ENCODE peak calls at places on chromosomes 5 and 9, in four cellular contexts. One of them, this sample, is unnamed.

GRCh38 chr5:145825751-145826180 is 9.4 kb downstream of the PRELID2 start:
- DNase-seq in fibroblast of the aortic adventitia: peak
- DNase-seq in astrocyte of the spinal cord: peak
- DNase-seq in Calu3: peak
- DNase-seq in this sample: no peak

GRCh38 chr9:117624106-117624505 is 80.1 kb upstream of the TLR4 start:
- DNase-seq in astrocyte of the spinal cord: peak
- DNase-seq in Calu3: no peak
- DNase-seq in fibroblast of the aortic adventitia: no peak
- DNase-seq in this sample: no peak

GRCh38 chr9:107397076-107398049 is 92.2 kb downstream of the KLF4 start:
- DNase-seq in fibroblast of the aortic adventitia: peak
- DNase-seq in astrocyte of the spinal cord: peak
- DNase-seq in Calu3: no peak
- DNase-seq in this sample: no peak

GRCh38 chr5:157324237-157324636 is 58.3 kb downstream of the CYFIP2 start:
- DNase-seq in astrocyte of the spinal cord: no peak
- DNase-seq in Calu3: peak
- DNase-seq in fibroblast of the aortic adventitia: no peak
- DNase-seq in this sample: no peak

GRCh38 chr9:125795970-125796596 is 48.9 kb downstream of the PBX3 start:
- DNase-seq in fibroblast of the aortic adventitia: no peak
- DNase-seq in Calu3: no peak
- DNase-seq in astrocyte of the spinal cord: no peak
- DNase-seq in this sample: no peak

GRCh38 chr9:114472765-114473446 is 32.4 kb downstream of the WHRN start:
- DNase-seq in astrocyte of the spinal cord: no peak
- DNase-seq in Calu3: no peak
- DNase-seq in fibroblast of the aortic adventitia: no peak
- DNase-seq in this sample: no peak

GRCh38 chr5:94613583-94613982 is 4.8 kb downstream of the KIAA0825 start:
- DNase-seq in fibroblast of the aortic adventitia: peak
- DNase-seq in Calu3: peak
- DNase-seq in astrocyte of the spinal cord: peak
- DNase-seq in this sample: no peak

GRCh38 chr5:151107738-151108520 is 27.1 kb upstream of the TNIP1 start:
- DNase-seq in fibroblast of the aortic adventitia: peak
- DNase-seq in Calu3: peak
- DNase-seq in astrocyte of the spinal cord: peak
- DNase-seq in this sample: peak

GRCh38 chr5:36300181-36300926 is 1.3 kb downstream of the RANBP3L start:
- DNase-seq in astrocyte of the spinal cord: peak
- DNase-seq in Calu3: no peak
- DNase-seq in fibroblast of the aortic adventitia: no peak
- DNase-seq in this sample: peak

GRCh38 chr5:91339053-91339710 is 43.9 kb downstream of the ARRDC3 start:
- DNase-seq in fibroblast of the aortic adventitia: peak
- DNase-seq in astrocyte of the spinal cord: peak
- DNase-seq in Calu3: no peak
- DNase-seq in this sample: no peak

GRCh38 chr5:80140496-80140895 is 105.3 kb downstream of the THBS4 start:
- DNase-seq in astrocyte of the spinal cord: no peak
- DNase-seq in fibroblast of the aortic adventitia: no peak
- DNase-seq in Calu3: no peak
- DNase-seq in this sample: no peak

GRCh38 chr9:4979224-4979623 is 5.8 kb upstream of the JAK2 start:
- DNase-seq in Calu3: no peak
- DNase-seq in fibroblast of the aortic adventitia: peak
- DNase-seq in astrocyte of the spinal cord: no peak
- DNase-seq in this sample: no peak

GRCh38 chr9:87771251-87772006 is 45.5 kb downstream of the CTSL start:
- DNase-seq in astrocyte of the spinal cord: no peak
- DNase-seq in fibroblast of the aortic adventitia: no peak
- DNase-seq in Calu3: peak
- DNase-seq in this sample: no peak

GRCh38 chr9:250039-250438 is 35.4 kb downstream of the DOCK8 start:
- DNase-seq in fibroblast of the aortic adventitia: no peak
- DNase-seq in Calu3: no peak
- DNase-seq in astrocyte of the spinal cord: no peak
- DNase-seq in this sample: no peak

GRCh38 chr9:98611986-98612505 is 96.7 kb downstream of the GABBR2 start:
- DNase-seq in Calu3: no peak
- DNase-seq in astrocyte of the spinal cord: no peak
- DNase-seq in fibroblast of the aortic adventitia: no peak
- DNase-seq in this sample: no peak

GRCh38 chr9:118529210-118529609 is 825.0 kb downstream of the TLR4 start:
- DNase-seq in Calu3: no peak
- DNase-seq in fibroblast of the aortic adventitia: peak
- DNase-seq in astrocyte of the spinal cord: peak
- DNase-seq in this sample: no peak

GRCh38 chr5:152542741-152543140 is 137.7 kb upstream of the NMUR2 start:
- DNase-seq in Calu3: peak
- DNase-seq in fibroblast of the aortic adventitia: no peak
- DNase-seq in astrocyte of the spinal cord: peak
- DNase-seq in this sample: no peak

GRCh38 chr9:19424176-19424779 is 15.5 kb downstream of the ACER2 start:
- DNase-seq in astrocyte of the spinal cord: no peak
- DNase-seq in Calu3: no peak
- DNase-seq in fibroblast of the aortic adventitia: peak
- DNase-seq in this sample: no peak

GRCh38 chr9:110700953-110701352 is 32.4 kb downstream of the MUSK start:
- DNase-seq in Calu3: no peak
- DNase-seq in fibroblast of the aortic adventitia: peak
- DNase-seq in astrocyte of the spinal cord: peak
- DNase-seq in this sample: no peak

GRCh38 chr9:95992536-95992935 is 117.0 kb downstream of the ERCC6L2 start:
- DNase-seq in fibroblast of the aortic adventitia: no peak
- DNase-seq in Calu3: no peak
- DNase-seq in astrocyte of the spinal cord: no peak
- DNase-seq in this sample: no peak

GRCh38 chr5:169581580-169582227 is 1.9 kb upstream of the SPDL1 start:
- DNase-seq in astrocyte of the spinal cord: peak
- DNase-seq in fibroblast of the aortic adventitia: peak
- DNase-seq in Calu3: peak
- DNase-seq in this sample: no peak

GRCh38 chr5:172731286-172732073 is 39.5 kb downstream of the DUSP1 start:
- DNase-seq in fibroblast of the aortic adventitia: no peak
- DNase-seq in astrocyte of the spinal cord: no peak
- DNase-seq in Calu3: peak
- DNase-seq in this sample: peak

GRCh38 chr9:121023064-121023463 is 27.0 kb downstream of the C5 start:
- DNase-seq in astrocyte of the spinal cord: no peak
- DNase-seq in Calu3: peak
- DNase-seq in fibroblast of the aortic adventitia: peak
- DNase-seq in this sample: no peak

GRCh38 chr5:68478306-68479091 is 262.9 kb downstream of the PIK3R1 start:
- DNase-seq in astrocyte of the spinal cord: no peak
- DNase-seq in Calu3: no peak
- DNase-seq in fibroblast of the aortic adventitia: peak
- DNase-seq in this sample: no peak

GRCh38 chr5:179051784-179052183 is 8.4 kb upstream of the ZNF354C start:
- DNase-seq in fibroblast of the aortic adventitia: no peak
- DNase-seq in astrocyte of the spinal cord: no peak
- DNase-seq in Calu3: no peak
- DNase-seq in this sample: peak

GRCh38 chr9:137062384-137062783 is 8.0 kb downstream of the SAPCD2 start:
- DNase-seq in fibroblast of the aortic adventitia: no peak
- DNase-seq in Calu3: no peak
- DNase-seq in astrocyte of the spinal cord: no peak
- DNase-seq in this sample: no peak

GRCh38 chr5:123455095-123455494 is 31.9 kb upstream of the CEP120 start:
- DNase-seq in fibroblast of the aortic adventitia: peak
- DNase-seq in astrocyte of the spinal cord: no peak
- DNase-seq in Calu3: no peak
- DNase-seq in this sample: no peak

GRCh38 chr5:15827786-15828185 is 327.8 kb downstream of the FBXL7 start:
- DNase-seq in fibroblast of the aortic adventitia: no peak
- DNase-seq in astrocyte of the spinal cord: no peak
- DNase-seq in Calu3: no peak
- DNase-seq in this sample: no peak

GRCh38 chr9:37512439-37512838 is 26.7 kb downstream of the POLR1E start:
- DNase-seq in astrocyte of the spinal cord: no peak
- DNase-seq in fibroblast of the aortic adventitia: no peak
- DNase-seq in Calu3: no peak
- DNase-seq in this sample: no peak

GRCh38 chr5:71384706-71385105 is 70.7 kb upstream of the BDP1 start:
- DNase-seq in Calu3: no peak
- DNase-seq in fibroblast of the aortic adventitia: no peak
- DNase-seq in astrocyte of the spinal cord: no peak
- DNase-seq in this sample: no peak

GRCh38 chr9:115207003-115207837 is 89.3 kb upstream of the TNC start:
- DNase-seq in Calu3: no peak
- DNase-seq in fibroblast of the aortic adventitia: no peak
- DNase-seq in astrocyte of the spinal cord: no peak
- DNase-seq in this sample: no peak

GRCh38 chr5:113778147-113778546 is 264.7 kb downstream of the YTHDC2 start:
- DNase-seq in fibroblast of the aortic adventitia: no peak
- DNase-seq in Calu3: no peak
- DNase-seq in astrocyte of the spinal cord: no peak
- DNase-seq in this sample: no peak

GRCh38 chr9:94870793-94871558 is 144.5 kb downstream of the AOPEP start:
- DNase-seq in Calu3: no peak
- DNase-seq in astrocyte of the spinal cord: no peak
- DNase-seq in fibroblast of the aortic adventitia: peak
- DNase-seq in this sample: no peak

GRCh38 chr9:133604214-133604613 is 5.0 kb downstream of the FAM163B start:
- DNase-seq in fibroblast of the aortic adventitia: no peak
- DNase-seq in astrocyte of the spinal cord: no peak
- DNase-seq in Calu3: no peak
- DNase-seq in this sample: no peak

GRCh38 chr5:167833456-167833855 is 458.0 kb upstream of the WWC1 start:
- DNase-seq in fibroblast of the aortic adventitia: no peak
- DNase-seq in astrocyte of the spinal cord: no peak
- DNase-seq in Calu3: no peak
- DNase-seq in this sample: no peak

GRCh38 chr5:181261320-181262085 is 560 bp upstream of the TRIM52 start:
- DNase-seq in astrocyte of the spinal cord: peak
- DNase-seq in Calu3: peak
- DNase-seq in fibroblast of the aortic adventitia: peak
- DNase-seq in this sample: no peak

GRCh38 chr5:13640270-13640669 is 304.2 kb downstream of the DNAH5 start:
- DNase-seq in fibroblast of the aortic adventitia: no peak
- DNase-seq in Calu3: peak
- DNase-seq in astrocyte of the spinal cord: no peak
- DNase-seq in this sample: no peak

GRCh38 chr5:13643734-13644133 is 300.8 kb downstream of the DNAH5 start:
- DNase-seq in astrocyte of the spinal cord: no peak
- DNase-seq in Calu3: no peak
- DNase-seq in fibroblast of the aortic adventitia: no peak
- DNase-seq in this sample: no peak

GRCh38 chr5:13648822-13649221 is 295.7 kb downstream of the DNAH5 start:
- DNase-seq in astrocyte of the spinal cord: no peak
- DNase-seq in Calu3: no peak
- DNase-seq in fibroblast of the aortic adventitia: no peak
- DNase-seq in this sample: no peak

GRCh38 chr5:13643196-13643595 is 301.3 kb downstream of the DNAH5 start:
- DNase-seq in Calu3: no peak
- DNase-seq in astrocyte of the spinal cord: no peak
- DNase-seq in fibroblast of the aortic adventitia: no peak
- DNase-seq in this sample: no peak
- TF ChIP-seq CTCF in Calu3: no peak
- TF ChIP-seq CTCF in astrocyte of the spinal cord: no peak
- TF ChIP-seq CTCF in fibroblast of the aortic adventitia: no peak
- TF ChIP-seq CTCF in this sample: no peak

DNA sequence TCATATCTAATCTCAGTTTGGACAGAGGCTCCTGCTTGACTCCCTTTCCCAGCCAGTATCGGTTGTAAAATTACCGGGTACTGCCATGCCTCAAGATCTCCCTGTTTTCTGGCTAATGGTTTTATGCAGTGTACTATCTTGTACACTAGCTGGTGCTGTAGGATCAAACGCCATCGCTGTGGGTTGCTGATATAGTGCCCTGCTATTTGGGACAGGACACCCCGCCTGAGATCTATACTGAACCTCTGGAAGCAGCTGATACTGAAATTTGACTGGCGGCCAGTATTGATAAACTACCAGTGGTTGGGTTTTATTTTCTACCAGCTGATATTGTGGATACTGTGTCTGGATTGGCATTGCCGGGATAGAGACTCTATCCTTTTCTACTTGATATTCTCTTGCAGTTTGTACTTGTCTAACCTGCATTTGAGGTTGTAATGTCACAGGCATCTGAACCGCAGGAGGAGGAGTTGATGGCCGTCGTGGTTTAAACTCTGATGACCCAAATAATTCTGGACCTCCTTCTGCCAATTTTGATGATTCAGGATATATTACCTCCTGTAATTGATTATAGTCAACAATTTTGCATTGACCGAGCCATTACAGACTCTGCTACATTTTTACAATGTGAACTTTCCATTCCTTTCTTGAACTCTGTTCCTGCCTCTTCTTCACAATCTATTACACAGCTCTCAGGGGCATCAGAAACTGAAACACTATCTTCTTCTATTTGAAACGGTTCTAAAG is 112.5 kb upstream of the LARP1 start:
- DNase-seq in astrocyte of the spinal cord: peak
- DNase-seq in fibroblast of the aortic adventitia: peak
- DNase-seq in Calu3: peak
- DNase-seq in this sample: peak
- TF ChIP-seq CTCF in astrocyte of the spinal cord: peak
- TF ChIP-seq CTCF in fibroblast of the aortic adventitia: peak
- TF ChIP-seq CTCF in Calu3: peak
- TF ChIP-seq CTCF in this sample: peak

DNA sequence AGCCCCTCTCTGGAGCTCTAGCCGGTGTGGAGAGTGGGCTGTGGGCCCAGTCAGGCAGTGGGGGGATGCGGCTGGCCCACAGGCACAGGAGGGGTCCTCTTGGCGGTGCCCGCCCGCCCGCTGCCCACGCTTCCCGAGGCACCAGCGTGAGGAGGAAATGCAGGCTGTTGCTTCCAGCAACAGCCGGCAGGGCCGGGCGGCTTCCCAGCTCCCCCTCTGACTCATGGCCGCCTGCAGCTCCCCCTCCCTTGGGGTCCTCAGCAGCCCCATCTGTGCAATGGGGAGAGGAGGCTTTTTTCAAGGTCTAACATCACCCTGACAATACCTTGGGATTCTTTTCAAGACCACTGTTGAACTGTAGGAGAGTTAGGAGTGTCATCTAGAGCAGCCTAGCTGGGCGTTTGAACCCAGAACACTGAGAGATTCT is 10.4 kb downstream of the CXXC5 start:
- DNase-seq in Calu3: no peak
- DNase-seq in fibroblast of the aortic adventitia: peak
- DNase-seq in astrocyte of the spinal cord: peak
- DNase-seq in this sample: no peak
- TF ChIP-seq CTCF in Calu3: no peak
- TF ChIP-seq CTCF in fibroblast of the aortic adventitia: peak
- TF ChIP-seq CTCF in astrocyte of the spinal cord: peak
- TF ChIP-seq CTCF in this sample: no peak

DNA sequence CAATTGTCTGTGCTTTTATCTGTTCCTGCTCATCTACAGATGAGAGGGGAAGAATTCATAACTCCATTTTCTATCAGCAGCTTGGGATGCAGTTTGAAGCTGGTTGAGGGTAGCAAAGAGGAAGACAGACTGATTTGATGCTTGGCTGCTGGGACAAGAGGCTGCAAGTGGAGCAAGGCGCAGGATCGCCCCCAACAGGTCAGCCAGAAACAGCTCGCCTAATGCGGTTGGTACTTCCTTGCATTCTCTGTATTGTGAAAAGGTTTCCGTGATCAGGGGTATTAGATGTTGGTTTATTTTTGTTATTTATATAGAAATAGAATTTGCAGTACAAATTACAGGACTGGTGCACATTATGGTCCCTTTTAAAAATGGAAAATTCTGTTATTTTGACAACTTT is 40.6 kb downstream of the ZNF883 start:
- DNase-seq in astrocyte of the spinal cord: peak
- DNase-seq in fibroblast of the aortic adventitia: peak
- DNase-seq in Calu3: peak
- DNase-seq in this sample: no peak
- TF ChIP-seq CTCF in astrocyte of the spinal cord: peak
- TF ChIP-seq CTCF in fibroblast of the aortic adventitia: peak
- TF ChIP-seq CTCF in Calu3: no peak
- TF ChIP-seq CTCF in this sample: peak